ENCODE peak calls at places on chromosomes 6 and 20, in nine cellular contexts. E, J, V, N, D, X, H, T and W are unnamed samples. For H3K36me3, the result is how much of the 10 kb centered on the place peaks cover.

GRCh38 chr6:28695671-28696537 is 170.2 kb downstream of the GPX5 start:
- DNase-seq in E (no peak), J (no peak), V (no peak), N (no peak), D (no peak), X (no peak), H (no peak), T (peak), W (no peak)

GRCh38 chr6:167678102-167679101 is 148.3 kb upstream of the AFDN start:
- DNase-seq in E (peak), J (no peak), V (peak), N (peak), D (peak), X (no peak), H (peak), T (no peak), W (no peak)

GRCh38 chr6:44512868-44513641 is 125.5 kb downstream of the CDC5L start:
- DNase-seq in E (no peak), J (no peak), V (no peak), N (no peak), D (no peak), X (no peak), H (no peak), T (no peak), W (no peak)

GRCh38 chr6:123223461-123223860 is 227.4 kb downstream of the CLVS2 start:
- DNase-seq in E (no peak), J (no peak), V (no peak), N (no peak), D (no peak), X (no peak), H (no peak), T (no peak), W (no peak)

GRCh38 chr20:17794400-17794799 is 94.6 kb downstream of the BANF2 start:
- DNase-seq in E (no peak), J (no peak), V (peak), N (no peak), D (no peak), X (no peak), H (no peak), T (no peak), W (no peak)

GRCh38 chr20:35305682-35306556 is 13.7 kb upstream of the FAM83C start:
- DNase-seq in E (peak), J (peak), V (peak), N (peak), D (peak), X (peak), H (no peak), T (peak), W (no peak)

GRCh38 chr20:61118429-61119224 is 133.4 kb upstream of the CDH4 start:
- DNase-seq in E (no peak), J (no peak), V (no peak), N (no peak), D (no peak), X (no peak), H (no peak), T (peak), W (no peak)

GRCh38 chr6:120355822-120356221 is 978.5 kb downstream of the TBC1D32 start:
- DNase-seq in E (no peak), J (no peak), V (no peak), N (no peak), D (no peak), X (peak), H (no peak), T (no peak), W (no peak)

GRCh38 chr6:168884646-168885086 is 369.0 kb downstream of the THBS2 start:
- DNase-seq in E (peak), J (peak), V (peak), N (no peak), D (peak), X (peak), H (peak), T (peak), W (peak)

GRCh38 chr6:7267071-7267470 is 45.9 kb downstream of the SSR1 start:
- DNase-seq in E (no peak), J (no peak), V (no peak), N (no peak), D (no peak), X (no peak), H (no peak), T (no peak), W (no peak)

GRCh38 chr20:24379116-24379927 is 90.1 kb upstream of the SYNDIG1 start:
- DNase-seq in E (peak), J (no peak), V (no peak), N (no peak), D (no peak), X (no peak), H (peak), T (peak), W (peak)

GRCh38 chr20:38191654-38192053 is 26.6 kb upstream of the TGM2 start:
- DNase-seq in E (no peak), J (no peak), V (no peak), N (no peak), D (no peak), X (peak), H (no peak), T (peak), W (no peak)

GRCh38 chr6:1893470-1894130 is 283.9 kb downstream of the FOXC1 start:
- DNase-seq in E (no peak), J (no peak), V (no peak), N (no peak), D (no peak), X (no peak), H (no peak), T (no peak), W (no peak)

GRCh38 chr20:29876911-29877285 is 1380.6 kb upstream of the DEFB115 start:
- DNase-seq in E (peak), J (peak), V (no peak), N (no peak), D (no peak), X (no peak), H (no peak), T (no peak), W (no peak)

GRCh38 chr20:57434390-57434700 is 43.1 kb downstream of the RBM38 start:
- DNase-seq in E (no peak), J (no peak), V (no peak), N (no peak), D (no peak), X (no peak), H (no peak), T (no peak), W (no peak)

GRCh38 chr6:166955121-166955864 is 1.1 kb downstream of the RNASET2 start:
- DNase-seq in E (peak), J (no peak), V (peak), N (no peak), D (no peak), X (peak), H (no peak), T (no peak), W (no peak)

GRCh38 chr6:110285306-110286060 is 72.7 kb downstream of the METTL24 start:
- DNase-seq in E (peak), J (no peak), V (peak), N (no peak), D (no peak), X (no peak), H (no peak), T (no peak), W (no peak)

GRCh38 chr20:62831361-62831788 is 14.5 kb downstream of the COL9A3 start:
- DNase-seq in E (peak), J (no peak), V (peak), N (no peak), D (peak), X (no peak), H (no peak), T (no peak), W (no peak)

GRCh38 chr6:146381486-146381885 is 162.1 kb upstream of the RAB32 start:
- DNase-seq in E (no peak), J (no peak), V (no peak), N (no peak), D (no peak), X (no peak), H (no peak), T (no peak), W (no peak)

GRCh38 chr6:135250751-135251356 is 69.7 kb downstream of the MYB start:
- DNase-seq in E (peak), J (no peak), V (no peak), N (no peak), D (no peak), X (no peak), H (no peak), T (no peak), W (no peak)

GRCh38 chr6:24902782-24903181 is 33.0 kb downstream of the RIPOR2 start:
- DNase-seq in E (no peak), J (no peak), V (no peak), N (peak), D (no peak), X (no peak), H (no peak), T (peak), W (no peak)

GRCh38 chr6:150491796-150492142 is 107.9 kb upstream of the PLEKHG1 start:
- DNase-seq in E (no peak), J (no peak), V (no peak), N (no peak), D (no peak), X (no peak), H (no peak), T (no peak), W (no peak)

GRCh38 chr20:35511814-35512420 is 17.5 kb downstream of the C20orf173 start:
- DNase-seq in E (peak), J (no peak), V (peak), N (no peak), D (no peak), X (no peak), H (no peak), T (peak), W (no peak)

GRCh38 chr6:32432050-32432450 is 7.6 kb upstream of the HLA-DRA start:
- DNase-seq in E (no peak), J (no peak), V (no peak), N (no peak), D (no peak), X (no peak), H (no peak), T (peak), W (no peak)

GRCh38 chr6:162708971-162709370 is 18.6 kb downstream of the PRKN start:
- DNase-seq in E (no peak), J (no peak), V (no peak), N (no peak), D (no peak), X (no peak), H (no peak), T (no peak), W (no peak)

GRCh38 chr20:21719592-21720214 is 14.2 kb downstream of the PAX1 start:
- DNase-seq in E (peak), J (no peak), V (peak), N (no peak), D (no peak), X (peak), H (no peak), T (peak), W (no peak)

GRCh38 chr6:32941412-32941784 is 570 bp upstream of the HLA-DMB start:
- DNase-seq in E (peak), J (no peak), V (no peak), N (no peak), D (no peak), X (no peak), H (no peak), T (no peak), W (no peak)

GRCh38 chr6:157669747-157670216 is 153.3 kb upstream of the SNX9 start:
- DNase-seq in E (peak), J (peak), V (peak), N (peak), D (peak), X (peak), H (peak), T (peak), W (peak)

GRCh38 chr20:61543931-61544745 is 292.1 kb downstream of the CDH4 start:
- DNase-seq in E (no peak), J (no peak), V (no peak), N (no peak), D (no peak), X (no peak), H (no peak), T (no peak), W (no peak)

GRCh38 chr20:54257090-54257816 is 49.4 kb downstream of the PFDN4 start:
- DNase-seq in E (no peak), J (no peak), V (no peak), N (peak), D (no peak), X (peak), H (no peak), T (peak), W (peak)

GRCh38 chr6:128570439-128571063 is 50.2 kb upstream of the PTPRK start:
- DNase-seq in E (no peak), J (no peak), V (no peak), N (no peak), D (no peak), X (no peak), H (no peak), T (no peak), W (no peak)

GRCh38 chr6:157530126-157530525 is 149.1 kb downstream of the ZDHHC14 start:
- DNase-seq in E (no peak), J (no peak), V (no peak), N (no peak), D (no peak), X (peak), H (no peak), T (no peak), W (no peak)

GRCh38 chr6:147287869-147288271 is 83.7 kb downstream of the STXBP5 start:
- DNase-seq in E (no peak), J (no peak), V (no peak), N (no peak), D (no peak), X (no peak), H (no peak), T (peak), W (no peak)

GRCh38 chr6:47157653-47158219 is 115.6 kb upstream of the ADGRF1 start:
- DNase-seq in E (no peak), J (no peak), V (no peak), N (no peak), D (no peak), X (no peak), H (no peak), T (peak), W (no peak)

GRCh38 chr6:155455766-155456165 is at the start of gene NOX3:
- DNase-seq in E (no peak), J (no peak), V (no peak), N (no peak), D (no peak), X (no peak), H (no peak), T (no peak), W (no peak)

DNA sequence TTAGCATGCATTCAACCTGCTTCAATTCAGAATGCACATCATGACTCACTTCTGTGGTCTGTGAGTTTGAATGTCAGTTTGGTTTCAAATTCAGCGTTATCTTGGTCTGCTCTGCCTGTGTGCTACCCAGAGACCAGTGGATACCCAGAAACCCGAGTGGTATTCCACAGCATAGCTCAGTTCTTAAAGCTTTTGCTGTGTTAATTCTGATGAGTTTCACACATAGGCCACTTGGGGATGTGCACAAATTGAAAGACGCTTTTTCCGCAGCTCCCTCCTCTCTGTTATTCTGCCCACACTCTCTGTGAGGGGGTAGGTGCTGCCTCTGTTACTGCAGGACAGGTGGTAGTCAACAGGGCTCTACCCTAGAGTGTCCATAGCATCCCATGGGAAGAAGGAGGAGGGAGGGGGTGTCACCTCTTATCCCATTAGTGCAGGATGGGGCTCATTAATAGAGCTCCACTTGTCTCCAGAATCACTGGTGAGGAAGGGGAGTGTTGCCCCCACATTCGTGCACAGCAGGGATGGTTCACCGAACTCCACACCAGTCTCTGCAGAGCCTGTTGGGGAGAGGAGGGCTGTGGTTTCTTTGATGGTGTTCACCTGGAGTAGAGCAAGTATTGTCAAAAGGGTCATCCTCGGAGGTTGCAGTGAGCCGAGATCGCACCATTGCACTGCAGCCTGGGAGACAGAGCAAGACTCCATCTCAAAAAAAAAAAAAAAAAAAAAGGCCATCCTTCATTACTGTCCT is 29.2 kb upstream of the SDCBP2 start:
- DNase-seq in E (no peak), J (no peak), V (no peak), N (no peak), D (no peak), X (peak), H (no peak), T (peak), W (no peak)
- H3K36me3 ChIP-seq in E (under half), J (under half), V (under half), N (under half), D (under half), X (under half), H (under half), T (under half), W (under half)

GRCh38 chr6:142945071-142945445 is at the start of gene HIVEP2:
- DNase-seq in E (peak), J (peak), V (peak), N (peak), D (peak), X (peak), H (peak), T (peak), W (peak)

GRCh38 chr6:142945446-142946180 is 637 bp upstream of the HIVEP2 start:
- DNase-seq in E (peak), J (peak), V (peak), N (peak), D (peak), X (peak), H (peak), T (no peak), W (peak)

GRCh38 chr6:142946924-142947701 is 2.1 kb upstream of the HIVEP2 start:
- DNase-seq in E (peak), J (peak), V (peak), N (peak), D (peak), X (peak), H (peak), T (peak), W (peak)

GRCh38 chr6:142947702-142948480 is 2.9 kb upstream of the HIVEP2 start:
- DNase-seq in E (no peak), J (no peak), V (no peak), N (no peak), D (no peak), X (peak), H (no peak), T (no peak), W (no peak)

GRCh38 chr6:142946181-142946923 is 1.4 kb upstream of the HIVEP2 start:
- DNase-seq in E (peak), J (peak), V (peak), N (peak), D (peak), X (peak), H (peak), T (peak), W (peak)
- TF ChIP-seq POLR2A in E (peak), J (no peak), V (no peak), N (peak), D (peak), X (peak), H (no peak), T (peak), W (peak)

GRCh38 chr6:129667621-129668020 is 42.4 kb downstream of the ARHGAP18 start:
- DNase-seq in E (no peak), J (no peak), V (peak), N (no peak), D (no peak), X (peak), H (peak), T (peak), W (no peak)

GRCh38 chr6:129663531-129663930 is 46.4 kb downstream of the ARHGAP18 start:
- DNase-seq in E (no peak), J (no peak), V (no peak), N (no peak), D (no peak), X (no peak), H (no peak), T (no peak), W (no peak)

GRCh38 chr6:129670634-129671033 is 39.3 kb downstream of the ARHGAP18 start:
- DNase-seq in E (no peak), J (no peak), V (no peak), N (no peak), D (no peak), X (no peak), H (no peak), T (no peak), W (no peak)

GRCh38 chr6:129665555-129665954 is 44.4 kb downstream of the ARHGAP18 start:
- DNase-seq in E (no peak), J (no peak), V (no peak), N (no peak), D (no peak), X (no peak), H (no peak), T (no peak), W (no peak)

GRCh38 chr6:129667034-129667433 is 42.9 kb downstream of the ARHGAP18 start:
- DNase-seq in E (no peak), J (no peak), V (no peak), N (no peak), D (no peak), X (no peak), H (no peak), T (no peak), W (no peak)
- TF ChIP-seq CTCF in E (no peak), J (no peak), V (no peak), N (no peak), D (no peak), X (peak), H (peak), T (peak), W (no peak)

DNA sequence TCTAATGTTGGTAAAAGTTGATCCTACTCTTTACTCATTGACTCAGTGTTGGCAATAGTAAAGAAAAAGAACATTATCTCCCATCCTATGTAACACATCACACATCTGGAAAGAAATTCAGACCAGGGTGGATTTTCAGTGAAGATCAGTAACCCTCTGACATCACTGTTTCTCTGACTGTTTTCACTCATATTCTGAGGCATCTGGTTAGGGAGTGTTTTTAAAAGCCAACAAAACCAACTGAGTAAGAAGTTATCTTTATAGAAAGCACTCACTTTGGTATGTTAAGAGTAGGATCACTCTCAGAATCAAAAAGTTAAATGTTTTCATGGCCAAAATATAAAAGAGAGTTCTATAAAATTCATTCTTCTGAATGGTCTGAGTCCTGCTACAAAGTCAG is 143.6 kb downstream of the DST start:
- DNase-seq in E (no peak), J (no peak), V (no peak), N (no peak), D (no peak), X (no peak), H (no peak), T (peak), W (no peak)
- H3K36me3 ChIP-seq in E (half or more), J (under half), V (under half), N (under half), D (under half), X (under half), H (half or more), T (under half), W (under half)

DNA sequence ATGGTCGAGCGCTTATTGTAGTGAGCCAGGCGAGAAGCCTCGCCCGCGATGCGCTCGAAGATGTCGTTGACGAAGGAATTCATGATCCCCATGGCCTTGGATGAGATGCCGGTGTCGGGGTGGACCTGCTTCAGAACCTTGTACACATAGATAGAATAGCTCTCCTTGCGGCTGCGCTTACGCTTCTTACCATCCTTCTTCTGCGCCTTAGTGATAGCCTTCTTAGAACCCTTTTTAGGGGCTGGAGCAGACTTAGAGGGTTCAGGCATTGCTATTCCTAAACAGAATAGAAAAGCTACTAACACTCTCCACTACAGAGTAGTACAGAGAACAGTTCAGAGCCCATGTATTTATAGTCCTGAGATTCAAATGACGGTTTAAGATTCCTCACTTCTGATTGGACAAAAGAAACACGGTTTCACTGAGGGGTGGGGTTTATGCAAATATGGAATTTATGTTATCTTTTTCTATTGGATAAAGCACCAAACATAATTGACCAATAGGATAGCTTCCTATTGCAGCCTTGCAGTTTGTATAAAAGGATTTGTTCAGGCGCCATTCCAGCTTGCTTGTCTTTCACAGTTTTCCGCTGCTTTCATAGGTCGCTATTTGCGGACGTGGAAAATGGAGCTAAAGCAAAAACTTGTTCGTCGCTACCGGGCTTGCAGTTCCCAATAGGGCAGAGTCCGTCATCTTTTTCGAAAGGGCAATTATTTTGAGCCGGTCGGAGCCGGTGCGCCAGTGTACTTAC is 43.7 kb upstream of the HFE start:
- DNase-seq in E (peak), J (peak), V (peak), N (peak), D (peak), X (peak), H (peak), T (peak), W (peak)
- TF ChIP-seq POLR2A in E (peak), J (peak), V (no peak), N (peak), D (peak), X (peak), H (peak), T (peak), W (peak)

GRCh38 chr6:38489951-38490350 is 149.8 kb downstream of the BTBD9 start:
- DNase-seq in E (no peak), J (no peak), V (no peak), N (no peak), D (no peak), X (no peak), H (no peak), T (peak), W (no peak)
- TF ChIP-seq CTCF in E (no peak), J (no peak), V (no peak), N (no peak), D (no peak), X (no peak), H (no peak), T (no peak), W (no peak)